ENCODE peak calls at places on chromosomes 1 and 21, in six cellular contexts. One of them, this sample, is unnamed.

GRCh38 chr1:211829343-211830054 is 1.1 kb downstream of the LPGAT1 start:
- DNase-seq in LoVo: no peak
- DNase-seq in left lung: no peak
- DNase-seq in NCI-H2081 treated with DMSO at 0.1 percent for 48 hours: no peak
- DNase-seq in HFFc6: no peak
- DNase-seq in OCI-LY7: no peak
- DNase-seq in this sample: peak

GRCh38 chr1:119779869-119780356 is 11.2 kb upstream of the HMGCS2 start:
- DNase-seq in HFFc6: peak
- DNase-seq in LoVo: peak
- DNase-seq in OCI-LY7: no peak
- DNase-seq in NCI-H2081 treated with DMSO at 0.1 percent for 48 hours: no peak
- DNase-seq in left lung: no peak
- DNase-seq in this sample: no peak

GRCh38 chr1:162674018-162674608 is 41.8 kb downstream of the DDR2 start:
- DNase-seq in OCI-LY7: no peak
- DNase-seq in LoVo: no peak
- DNase-seq in left lung: no peak
- DNase-seq in HFFc6: peak
- DNase-seq in NCI-H2081 treated with DMSO at 0.1 percent for 48 hours: no peak
- DNase-seq in this sample: no peak

GRCh38 chr1:235068155-235069121 is 60.2 kb downstream of the TOMM20 start:
- DNase-seq in OCI-LY7: no peak
- DNase-seq in NCI-H2081 treated with DMSO at 0.1 percent for 48 hours: no peak
- DNase-seq in left lung: no peak
- DNase-seq in LoVo: peak
- DNase-seq in HFFc6: peak
- DNase-seq in this sample: peak

GRCh38 chr1:222930097-222930496 is 115.3 kb downstream of the DISP1 start:
- DNase-seq in left lung: no peak
- DNase-seq in OCI-LY7: no peak
- DNase-seq in NCI-H2081 treated with DMSO at 0.1 percent for 48 hours: no peak
- DNase-seq in LoVo: no peak
- DNase-seq in HFFc6: no peak
- DNase-seq in this sample: no peak

GRCh38 chr21:41769521-41769920 is 2.7 kb upstream of the RIPK4 start:
- DNase-seq in HFFc6: no peak
- DNase-seq in LoVo: no peak
- DNase-seq in NCI-H2081 treated with DMSO at 0.1 percent for 48 hours: no peak
- DNase-seq in OCI-LY7: no peak
- DNase-seq in left lung: no peak
- DNase-seq in this sample: no peak

GRCh38 chr1:68197891-68198290 is 34.4 kb downstream of the WLS start:
- DNase-seq in HFFc6: no peak
- DNase-seq in left lung: no peak
- DNase-seq in LoVo: peak
- DNase-seq in OCI-LY7: no peak
- DNase-seq in NCI-H2081 treated with DMSO at 0.1 percent for 48 hours: peak
- DNase-seq in this sample: peak

GRCh38 chr1:59705849-59706599 is 108.7 kb upstream of the HOOK1 start:
- DNase-seq in OCI-LY7: no peak
- DNase-seq in NCI-H2081 treated with DMSO at 0.1 percent for 48 hours: no peak
- DNase-seq in HFFc6: peak
- DNase-seq in left lung: no peak
- DNase-seq in LoVo: no peak
- DNase-seq in this sample: no peak

GRCh38 chr21:14683021-14683420 is 136.9 kb upstream of the SAMSN1 start:
- DNase-seq in LoVo: no peak
- DNase-seq in NCI-H2081 treated with DMSO at 0.1 percent for 48 hours: no peak
- DNase-seq in HFFc6: no peak
- DNase-seq in OCI-LY7: no peak
- DNase-seq in left lung: no peak
- DNase-seq in this sample: no peak

GRCh38 chr1:15728937-15729657 is 7.0 kb upstream of the SLC25A34 start:
- DNase-seq in NCI-H2081 treated with DMSO at 0.1 percent for 48 hours: no peak
- DNase-seq in OCI-LY7: no peak
- DNase-seq in HFFc6: no peak
- DNase-seq in LoVo: no peak
- DNase-seq in left lung: no peak
- DNase-seq in this sample: no peak

GRCh38 chr21:36385233-36385908 is at the start of gene CHAF1B:
- DNase-seq in LoVo: peak
- DNase-seq in OCI-LY7: peak
- DNase-seq in HFFc6: peak
- DNase-seq in NCI-H2081 treated with DMSO at 0.1 percent for 48 hours: no peak
- DNase-seq in left lung: peak
- DNase-seq in this sample: peak

GRCh38 chr1:2194898-2195673 is 514 bp upstream of the FAAP20 start:
- DNase-seq in left lung: peak
- DNase-seq in LoVo: peak
- DNase-seq in HFFc6: peak
- DNase-seq in NCI-H2081 treated with DMSO at 0.1 percent for 48 hours: peak
- DNase-seq in OCI-LY7: peak
- DNase-seq in this sample: peak

GRCh38 chr21:45441431-45442255 is 36.7 kb downstream of the COL18A1 start:
- DNase-seq in NCI-H2081 treated with DMSO at 0.1 percent for 48 hours: no peak
- DNase-seq in HFFc6: no peak
- DNase-seq in left lung: peak
- DNase-seq in LoVo: no peak
- DNase-seq in OCI-LY7: no peak
- DNase-seq in this sample: no peak

GRCh38 chr1:115428262-115428661 is 90.2 kb upstream of the NGF start:
- DNase-seq in HFFc6: peak
- DNase-seq in NCI-H2081 treated with DMSO at 0.1 percent for 48 hours: no peak
- DNase-seq in left lung: no peak
- DNase-seq in LoVo: no peak
- DNase-seq in OCI-LY7: no peak
- DNase-seq in this sample: peak

GRCh38 chr21:39316062-39316461 is 2.6 kb upstream of the BRWD1 start:
- DNase-seq in left lung: no peak
- DNase-seq in LoVo: no peak
- DNase-seq in HFFc6: peak
- DNase-seq in OCI-LY7: no peak
- DNase-seq in NCI-H2081 treated with DMSO at 0.1 percent for 48 hours: no peak
- DNase-seq in this sample: no peak

GRCh38 chr1:109547412-109548320 is 749 bp upstream of the GNAI3 start:
- DNase-seq in HFFc6: no peak
- DNase-seq in NCI-H2081 treated with DMSO at 0.1 percent for 48 hours: no peak
- DNase-seq in LoVo: no peak
- DNase-seq in OCI-LY7: peak
- DNase-seq in left lung: peak
- DNase-seq in this sample: no peak

GRCh38 chr1:84350104-84350503 is 48.2 kb upstream of the DNASE2B start:
- DNase-seq in HFFc6: no peak
- DNase-seq in NCI-H2081 treated with DMSO at 0.1 percent for 48 hours: no peak
- DNase-seq in LoVo: peak
- DNase-seq in left lung: no peak
- DNase-seq in OCI-LY7: no peak
- DNase-seq in this sample: no peak

GRCh38 chr1:107762751-107763390 is 202.1 kb downstream of the VAV3 start:
- DNase-seq in OCI-LY7: no peak
- DNase-seq in left lung: no peak
- DNase-seq in HFFc6: no peak
- DNase-seq in NCI-H2081 treated with DMSO at 0.1 percent for 48 hours: no peak
- DNase-seq in LoVo: no peak
- DNase-seq in this sample: no peak

GRCh38 chr21:23890652-23891051 is 1716.6 kb downstream of the MRPL39 start:
- DNase-seq in HFFc6: no peak
- DNase-seq in LoVo: no peak
- DNase-seq in NCI-H2081 treated with DMSO at 0.1 percent for 48 hours: no peak
- DNase-seq in left lung: no peak
- DNase-seq in OCI-LY7: no peak
- DNase-seq in this sample: no peak

GRCh38 chr1:227947425-227947677 is 381 bp downstream of the WNT9A start:
- DNase-seq in NCI-H2081 treated with DMSO at 0.1 percent for 48 hours: no peak
- DNase-seq in OCI-LY7: no peak
- DNase-seq in left lung: no peak
- DNase-seq in HFFc6: no peak
- DNase-seq in LoVo: no peak
- DNase-seq in this sample: peak

GRCh38 chr1:159869173-159869572 is 6.7 kb upstream of the VSIG8 start:
- DNase-seq in NCI-H2081 treated with DMSO at 0.1 percent for 48 hours: no peak
- DNase-seq in OCI-LY7: no peak
- DNase-seq in left lung: no peak
- DNase-seq in HFFc6: peak
- DNase-seq in LoVo: peak
- DNase-seq in this sample: peak

GRCh38 chr1:232629250-232630046 is 485 bp downstream of the SIPA1L2 start:
- DNase-seq in LoVo: peak
- DNase-seq in left lung: peak
- DNase-seq in OCI-LY7: no peak
- DNase-seq in HFFc6: no peak
- DNase-seq in NCI-H2081 treated with DMSO at 0.1 percent for 48 hours: no peak
- DNase-seq in this sample: peak

GRCh38 chr1:93692983-93693591 is 11.4 kb upstream of the BCAR3 start:
- DNase-seq in OCI-LY7: peak
- DNase-seq in LoVo: peak
- DNase-seq in HFFc6: peak
- DNase-seq in left lung: no peak
- DNase-seq in NCI-H2081 treated with DMSO at 0.1 percent for 48 hours: no peak
- DNase-seq in this sample: peak

GRCh38 chr1:67801903-67802302 is 31.4 kb downstream of the GNG12 start:
- DNase-seq in LoVo: no peak
- DNase-seq in HFFc6: peak
- DNase-seq in left lung: no peak
- DNase-seq in NCI-H2081 treated with DMSO at 0.1 percent for 48 hours: no peak
- DNase-seq in OCI-LY7: no peak
- DNase-seq in this sample: no peak

GRCh38 chr1:115337276-115337632 is 795 bp downstream of the NGF start:
- DNase-seq in HFFc6: no peak
- DNase-seq in OCI-LY7: no peak
- DNase-seq in LoVo: no peak
- DNase-seq in left lung: no peak
- DNase-seq in NCI-H2081 treated with DMSO at 0.1 percent for 48 hours: no peak
- DNase-seq in this sample: no peak